ENCODE peak calls at places on chromosomes 1 and 21, in ten cellular contexts. M is substantia nigra; B is AG20443; L is neural crest cell; P is IMR-90; Q is kidney glomerular epithelial cell; I is NT2/D1; U is LHCN-M2; H is EL; C is activated naive CD4-positive, alpha-beta T cell. N is an unnamed sample.

GRCh38 chr21:32456497-32456918 is 44.0 kb downstream of the EVA1C start:
- DNase-seq in M (no peak), B (peak), L (no peak), P (peak), Q (no peak), I (no peak), U (peak), H (peak), C (no peak), N (no peak)

GRCh38 chr1:181033128-181033798 is 520 bp upstream of the MR1 start:
- DNase-seq in M (no peak), B (peak), L (no peak), P (peak), Q (no peak), I (no peak), U (peak), H (peak), C (no peak), N (no peak)

GRCh38 chr1:11749203-11749689 is 12.7 kb upstream of the C1orf167 start:
- DNase-seq in M (no peak), B (peak), L (no peak), P (no peak), Q (peak), I (no peak), U (no peak), H (peak), C (peak), N (peak)

GRCh38 chr1:153991151-153991472 is 550 bp downstream of the RPS27 start:
- DNase-seq in M (no peak), B (no peak), L (no peak), P (no peak), Q (no peak), I (no peak), U (no peak), H (no peak), C (no peak), N (no peak)

GRCh38 chr1:29650041-29650400 is 413.7 kb downstream of the PTPRU start:
- DNase-seq in M (no peak), B (no peak), L (no peak), P (no peak), Q (no peak), I (no peak), U (no peak), H (no peak), C (no peak), N (no peak)

GRCh38 chr1:167152192-167152876 is 58.5 kb downstream of the STYXL2 start:
- DNase-seq in M (no peak), B (no peak), L (no peak), P (no peak), Q (no peak), I (no peak), U (no peak), H (no peak), C (no peak), N (no peak)

GRCh38 chr1:183025782-183026774 is 2.9 kb downstream of the LAMC1 start:
- DNase-seq in M (no peak), B (no peak), L (no peak), P (peak), Q (peak), I (no peak), U (peak), H (peak), C (no peak), N (no peak)

GRCh38 chr1:223846668-223847007 is 891 bp upstream of the TP53BP2 start:
- DNase-seq in M (no peak), B (peak), L (peak), P (no peak), Q (no peak), I (peak), U (peak), H (peak), C (no peak), N (no peak)

GRCh38 chr1:152745289-152745704 is 12.5 kb upstream of the KPRP start:
- DNase-seq in M (no peak), B (no peak), L (no peak), P (peak), Q (no peak), I (no peak), U (peak), H (peak), C (no peak), N (no peak)

GRCh38 chr1:94616503-94616902 is 74.9 kb upstream of the F3 start:
- DNase-seq in M (no peak), B (no peak), L (no peak), P (no peak), Q (no peak), I (no peak), U (no peak), H (peak), C (no peak), N (no peak)

GRCh38 chr1:201791051-201791774 is 37.7 kb upstream of the IPO9 start:
- DNase-seq in M (no peak), B (no peak), L (no peak), P (peak), Q (no peak), I (no peak), U (peak), H (no peak), C (no peak), N (no peak)

GRCh38 chr1:101846820-101847219 is 149.9 kb downstream of the OLFM3 start:
- DNase-seq in M (no peak), B (no peak), L (no peak), P (no peak), Q (no peak), I (no peak), U (no peak), H (no peak), C (no peak), N (no peak)

GRCh38 chr21:42080788-42081083 is 9.6 kb downstream of the UMODL1 start:
- DNase-seq in M (no peak), B (peak), L (no peak), P (peak), Q (no peak), I (no peak), U (peak), H (peak), C (no peak), N (peak)

GRCh38 chr1:15051898-15052528 is 101.5 kb upstream of the TMEM51 start:
- DNase-seq in M (no peak), B (no peak), L (no peak), P (peak), Q (no peak), I (no peak), U (peak), H (no peak), C (no peak), N (no peak)

GRCh38 chr1:14946567-14947285 is 206.8 kb upstream of the TMEM51 start:
- DNase-seq in M (no peak), B (peak), L (no peak), P (peak), Q (peak), I (no peak), U (peak), H (peak), C (no peak), N (peak)

GRCh38 chr1:101262601-101263348 is 26.0 kb downstream of the S1PR1 start:
- DNase-seq in M (no peak), B (no peak), L (no peak), P (no peak), Q (peak), I (peak), U (no peak), H (no peak), C (no peak), N (no peak)

GRCh38 chr1:218705911-218706893 is 361.1 kb downstream of the TGFB2 start:
- DNase-seq in M (no peak), B (peak), L (no peak), P (peak), Q (peak), I (no peak), U (peak), H (peak), C (no peak), N (no peak)

GRCh38 chr1:57202254-57202653 is 221.6 kb downstream of the DAB1 start:
- DNase-seq in M (no peak), B (no peak), L (no peak), P (no peak), Q (no peak), I (no peak), U (no peak), H (no peak), C (no peak), N (no peak)

GRCh38 chr1:5810553-5811270 is 181.5 kb downstream of the NPHP4 start:
- DNase-seq in M (no peak), B (no peak), L (no peak), P (no peak), Q (no peak), I (no peak), U (no peak), H (no peak), C (no peak), N (no peak)

GRCh38 chr1:52435650-52436049 is 31.2 kb downstream of the PRPF38A start:
- DNase-seq in M (no peak), B (no peak), L (no peak), P (no peak), Q (no peak), I (no peak), U (no peak), H (no peak), C (no peak), N (no peak)

GRCh38 chr1:23836037-23836436 is 10.8 kb upstream of the HMGCL start:
- DNase-seq in M (no peak), B (no peak), L (no peak), P (no peak), Q (no peak), I (no peak), U (no peak), H (no peak), C (no peak), N (no peak)

GRCh38 chr1:32045770-32046169 is 27.0 kb upstream of the TMEM39B start:
- DNase-seq in M (no peak), B (no peak), L (no peak), P (no peak), Q (no peak), I (no peak), U (no peak), H (no peak), C (no peak), N (no peak)

GRCh38 chr1:107666493-107666892 is 298.5 kb downstream of the VAV3 start:
- DNase-seq in M (no peak), B (no peak), L (no peak), P (no peak), Q (no peak), I (no peak), U (no peak), H (no peak), C (no peak), N (no peak)

GRCh38 chr1:46408356-46409062 is 14.4 kb downstream of the FAAH start:
- DNase-seq in M (no peak), B (peak), L (no peak), P (peak), Q (no peak), I (no peak), U (peak), H (no peak), C (no peak), N (no peak)

GRCh38 chr1:217881607-217882332 is 250.6 kb downstream of the SPATA17 start:
- DNase-seq in M (no peak), B (no peak), L (no peak), P (no peak), Q (no peak), I (peak), U (no peak), H (peak), C (no peak), N (no peak)

GRCh38 chr1:14969006-14969405 is 184.5 kb upstream of the TMEM51 start:
- DNase-seq in M (no peak), B (no peak), L (no peak), P (no peak), Q (no peak), I (no peak), U (no peak), H (peak), C (no peak), N (no peak)

GRCh38 chr1:50308883-50309282 is 114.4 kb downstream of the DMRTA2 start:
- DNase-seq in M (no peak), B (peak), L (peak), P (peak), Q (peak), I (peak), U (no peak), H (peak), C (no peak), N (no peak)

GRCh38 chr1:31955917-31956736 is 18.0 kb upstream of the PTP4A2 start:
- DNase-seq in M (no peak), B (peak), L (no peak), P (peak), Q (peak), I (no peak), U (peak), H (peak), C (peak), N (peak)

GRCh38 chr1:112735752-112736151 is 20.6 kb upstream of the PPM1J start:
- DNase-seq in M (no peak), B (peak), L (no peak), P (peak), Q (peak), I (no peak), U (peak), H (peak), C (no peak), N (no peak)

GRCh38 chr1:183877321-183877720 is 72.4 kb downstream of the RGL1 start:
- DNase-seq in M (no peak), B (peak), L (no peak), P (peak), Q (peak), I (no peak), U (no peak), H (peak), C (no peak), N (peak)

GRCh38 chr1:168081373-168082007 is 55.2 kb downstream of the GPR161 start:
- DNase-seq in M (no peak), B (peak), L (no peak), P (peak), Q (no peak), I (no peak), U (peak), H (peak), C (no peak), N (peak)

GRCh38 chr1:17629460-17629859 is 90.0 kb downstream of the ARHGEF10L start:
- DNase-seq in M (no peak), B (no peak), L (no peak), P (no peak), Q (no peak), I (peak), U (no peak), H (no peak), C (no peak), N (peak)

GRCh38 chr1:55813619-55814018 is 598.5 kb upstream of the USP24 start:
- DNase-seq in M (no peak), B (peak), L (no peak), P (peak), Q (no peak), I (no peak), U (peak), H (peak), C (no peak), N (peak)

GRCh38 chr1:64043976-64044375 is 159.4 kb upstream of the UBE2U start:
- DNase-seq in M (no peak), B (peak), L (no peak), P (peak), Q (no peak), I (no peak), U (peak), H (peak), C (no peak), N (no peak)

GRCh38 chr1:109306832-109307362 is at the start of gene MYBPHL:
- DNase-seq in M (no peak), B (no peak), L (no peak), P (no peak), Q (no peak), I (no peak), U (no peak), H (no peak), C (no peak), N (peak)

GRCh38 chr1:225972344-225973152 is 26.6 kb downstream of the SDE2 start:
- DNase-seq in M (no peak), B (no peak), L (no peak), P (no peak), Q (no peak), I (no peak), U (no peak), H (no peak), C (no peak), N (no peak)

GRCh38 chr21:45224189-45224938 is 63.3 kb downstream of the POFUT2 start:
- DNase-seq in M (no peak), B (no peak), L (no peak), P (peak), Q (no peak), I (no peak), U (no peak), H (no peak), C (no peak), N (peak)

GRCh38 chr1:9721606-9722377 is 70.3 kb downstream of the PIK3CD start:
- DNase-seq in M (no peak), B (peak), L (peak), P (no peak), Q (no peak), I (no peak), U (no peak), H (no peak), C (peak), N (peak)